ENCODE peak calls at places on chromosomes 5 and 9, in nine cellular contexts. One of them, this sample, is unnamed.
A peak's percentile ranks its signal among the peaks of the same experiment; 100 is the strongest.

GRCh38 chr5:176789873-176790615 is 20.3 kb upstream of the UNC5A start:
- DNase-seq in adipocyte: no peak
- DNase-seq in IMR-90: no peak
- DNase-seq in NCI-H345: peak; percentile 57
- DNase-seq in substantia nigra: no peak
- DNase-seq in K562: no peak
- DNase-seq in GM10248: no peak
- DNase-seq in astrocyte: no peak
- DNase-seq in right cardiac atrium: no peak
- DNase-seq in this sample: no peak

GRCh38 chr9:130522233-130522808 is 57.1 kb upstream of the FUBP3 start:
- DNase-seq in adipocyte: no peak
- DNase-seq in IMR-90: no peak
- DNase-seq in NCI-H345: no peak
- DNase-seq in substantia nigra: no peak
- DNase-seq in K562: peak; percentile 46
- DNase-seq in GM10248: no peak
- DNase-seq in astrocyte: no peak
- DNase-seq in right cardiac atrium: no peak
- DNase-seq in this sample: no peak

GRCh38 chr5:128534729-128535128 is 3.3 kb downstream of the FBN2 start:
- DNase-seq in adipocyte: peak; percentile 80
- DNase-seq in IMR-90: peak; percentile 36
- DNase-seq in NCI-H345: no peak
- DNase-seq in substantia nigra: no peak
- DNase-seq in K562: no peak
- DNase-seq in GM10248: no peak
- DNase-seq in astrocyte: peak; percentile 60
- DNase-seq in right cardiac atrium: no peak
- DNase-seq in this sample: peak; percentile 22

GRCh38 chr9:101388507-101388993 is 3.7 kb upstream of the BAAT start:
- DNase-seq in adipocyte: no peak
- DNase-seq in IMR-90: no peak
- DNase-seq in NCI-H345: peak; percentile 60
- DNase-seq in substantia nigra: no peak
- DNase-seq in K562: no peak
- DNase-seq in GM10248: no peak
- DNase-seq in astrocyte: no peak
- DNase-seq in right cardiac atrium: no peak
- DNase-seq in this sample: no peak

GRCh38 chr5:178436326-178436940 is 153.8 kb downstream of the COL23A1 start:
- DNase-seq in adipocyte: no peak
- DNase-seq in IMR-90: no peak
- DNase-seq in NCI-H345: no peak
- DNase-seq in substantia nigra: no peak
- DNase-seq in K562: no peak
- DNase-seq in GM10248: no peak
- DNase-seq in astrocyte: no peak
- DNase-seq in right cardiac atrium: no peak
- DNase-seq in this sample: no peak

GRCh38 chr5:59036274-59036961 is 453.5 kb downstream of the RAB3C start:
- DNase-seq in adipocyte: peak; percentile 96
- DNase-seq in IMR-90: peak; percentile 99
- DNase-seq in NCI-H345: no peak
- DNase-seq in substantia nigra: no peak
- DNase-seq in K562: no peak
- DNase-seq in GM10248: no peak
- DNase-seq in astrocyte: peak; percentile 89
- DNase-seq in right cardiac atrium: peak; percentile 41
- DNase-seq in this sample: no peak

GRCh38 chr9:136110082-136111061 is 8.3 kb downstream of the TMEM250 start:
- DNase-seq in adipocyte: peak; percentile 48
- DNase-seq in IMR-90: peak; percentile 15
- DNase-seq in NCI-H345: no peak
- DNase-seq in substantia nigra: no peak
- DNase-seq in K562: peak; percentile 60
- DNase-seq in GM10248: no peak
- DNase-seq in astrocyte: no peak
- DNase-seq in right cardiac atrium: no peak
- DNase-seq in this sample: no peak

GRCh38 chr5:168227001-168227400 is 64.4 kb upstream of the WWC1 start:
- DNase-seq in adipocyte: no peak
- DNase-seq in IMR-90: no peak
- DNase-seq in NCI-H345: no peak
- DNase-seq in substantia nigra: no peak
- DNase-seq in K562: no peak
- DNase-seq in GM10248: no peak
- DNase-seq in astrocyte: peak; percentile 34
- DNase-seq in right cardiac atrium: peak; percentile 49
- DNase-seq in this sample: no peak

GRCh38 chr5:176692835-176693476 is 45.7 kb downstream of the TSPAN17 start:
- DNase-seq in adipocyte: no peak
- DNase-seq in IMR-90: no peak
- DNase-seq in NCI-H345: peak; percentile 86
- DNase-seq in substantia nigra: no peak
- DNase-seq in K562: no peak
- DNase-seq in GM10248: no peak
- DNase-seq in astrocyte: no peak
- DNase-seq in right cardiac atrium: no peak
- DNase-seq in this sample: no peak

GRCh38 chr5:176648467-176649194 is 1.3 kb downstream of the TSPAN17 start:
- DNase-seq in adipocyte: no peak
- DNase-seq in IMR-90: no peak
- DNase-seq in NCI-H345: no peak
- DNase-seq in substantia nigra: no peak
- DNase-seq in K562: peak; percentile 83
- DNase-seq in GM10248: no peak
- DNase-seq in astrocyte: no peak
- DNase-seq in right cardiac atrium: no peak
- DNase-seq in this sample: no peak

This sample was measured in HEK293T.